ENCODE peak calls at places on chromosomes 6 and 20, in four cellular contexts. F, A, I and D are unnamed samples.

GRCh38 chr6:129860901-129861665 is at the start of gene TMEM244:
- DNase-seq in F (no peak), I (peak), A (peak), D (no peak)

GRCh38 chr20:48265791-48266190 is 480.5 kb upstream of the SULF2 start:
- DNase-seq in F (no peak), A (no peak), I (no peak), D (no peak)

GRCh38 chr6:36347635-36348034 is 10.9 kb upstream of the BNIP5 start:
- DNase-seq in A (no peak), F (no peak), I (peak), D (no peak)

GRCh38 chr6:41036188-41036587 is 2.8 kb downstream of the UNC5CL start:
- DNase-seq in I (no peak), A (no peak), F (no peak), D (no peak)

GRCh38 chr6:44712353-44713147 is 325.0 kb downstream of the CDC5L start:
- DNase-seq in F (no peak), A (no peak), I (no peak), D (no peak)

GRCh38 chr20:6700563-6701328 is 66.7 kb upstream of the BMP2 start:
- DNase-seq in I (no peak), F (peak), A (no peak), D (peak)

GRCh38 chr20:59221049-59221748 is 57.6 kb downstream of the ZNF831 start:
- DNase-seq in F (no peak), I (no peak), A (no peak), D (no peak)

GRCh38 chr6:164184410-164184809 is 769.9 kb downstream of the QKI start:
- DNase-seq in F (no peak), A (no peak), I (no peak), D (no peak)

GRCh38 chr6:105900120-105900937 is 185.8 kb upstream of the PRDM1 start:
- DNase-seq in A (peak), I (no peak), F (no peak), D (no peak)

GRCh38 chr6:63527658-63528514 is 44.4 kb upstream of the LOC128125822 start:
- DNase-seq in I (no peak), A (peak), F (no peak), D (no peak)

GRCh38 chr6:9657994-9658393 is 756.9 kb downstream of the TFAP2A start:
- DNase-seq in A (no peak), F (no peak), I (no peak), D (no peak)

GRCh38 chr20:3768342-3769130 is 983 bp upstream of the ADISSP start:
- DNase-seq in F (peak), I (peak), A (peak), D (peak)

GRCh38 chr20:4108495-4109306 is 93.3 kb upstream of the RNF24 start:
- DNase-seq in I (peak), A (peak), F (peak), D (peak)

GRCh38 chr6:144898741-144899140 is 613.6 kb downstream of the UTRN start:
- DNase-seq in A (no peak), F (no peak), I (no peak), D (no peak)

GRCh38 chr6:38169221-38169674 is 349.7 kb downstream of the ZFAND3 start:
- DNase-seq in F (no peak), A (no peak), I (no peak), D (no peak)

GRCh38 chr6:136608991-136609390 is 58.8 kb upstream of the MAP7 start:
- DNase-seq in A (peak), F (no peak), I (no peak), D (no peak)

GRCh38 chr6:165766026-165766425 is 103.0 kb upstream of the PDE10A start:
- DNase-seq in I (no peak), A (no peak), F (no peak), D (no peak)

GRCh38 chr6:21780144-21780543 is 186.6 kb downstream of the SOX4 start:
- DNase-seq in I (no peak), F (no peak), A (no peak), D (no peak)

GRCh38 chr20:39974966-39975501 is 714.0 kb downstream of the MAFB start:
- DNase-seq in A (no peak), I (no peak), F (no peak), D (no peak)

GRCh38 chr6:158038291-158039177 is 56.9 kb downstream of the SYNJ2 start:
- DNase-seq in F (no peak), I (peak), A (no peak), D (no peak)

GRCh38 chr6:170093276-170093657 is 197.6 kb downstream of the DLL1 start:
- DNase-seq in I (no peak), A (no peak), F (no peak), D (no peak)

GRCh38 chr6:38638941-38639497 is 710 bp downstream of the BTBD9 start:
- DNase-seq in I (peak), A (peak), F (peak), D (peak)

GRCh38 chr6:101000334-101000733 is 119.2 kb upstream of the ASCC3 start:
- DNase-seq in A (no peak), F (no peak), I (no peak), D (peak)

GRCh38 chr6:107116328-107116892 is 1.1 kb upstream of the BEND3 start:
- DNase-seq in I (peak), F (peak), A (no peak), D (peak)

GRCh38 chr6:166361080-166361429 is 18.7 kb upstream of the SFT2D1 start:
- DNase-seq in F (no peak), I (no peak), A (no peak), D (peak)

GRCh38 chr6:24743265-24743943 is 24.4 kb upstream of the C6orf62 start:
- DNase-seq in F (peak), I (no peak), A (peak), D (no peak)

GRCh38 chr6:125839471-125839870 is 48.7 kb downstream of the NCOA7 start:
- DNase-seq in F (no peak), I (no peak), A (no peak), D (no peak)

GRCh38 chr6:79167931-79168694 is 66.4 kb downstream of the HMGN3 start:
- DNase-seq in F (no peak), I (no peak), A (no peak), D (no peak)

GRCh38 chr6:109257494-109257893 is 124.8 kb downstream of the CD164 start:
- DNase-seq in I (no peak), A (no peak), F (no peak), D (no peak)

GRCh38 chr6:154534531-154534930 is 24.0 kb upstream of the CNKSR3 start:
- DNase-seq in A (no peak), I (no peak), F (no peak), D (no peak)

GRCh38 chr20:45301824-45302251 is 4.8 kb upstream of the RBPJL start:
- DNase-seq in I (no peak), F (no peak), A (no peak), D (no peak)

GRCh38 chr6:100456881-100457220 is 7.9 kb downstream of the SIM1 start:
- DNase-seq in A (no peak), I (no peak), F (no peak), D (no peak)